ENCODE peak calls at places on chromosomes 7 and 10, in nine cellular contexts. B is lower lobe of right lung; S is left ventricle myocardium inferior; U is CD4-positive, alpha-beta memory T cell; G is AG04450; L is progenitor cell of endocrine pancreas; T is T-helper 2 cell; Z is NCI-H2029 treated with DMSO at 0.1 percent for 48 hours; C is globus pallidus. W is an unnamed sample.

GRCh38 chr10:34570887-34571286 is 244.2 kb downstream of the PARD3 start:
- DNase-seq in B (no peak), S (no peak), U (no peak), G (no peak), L (no peak), T (no peak), Z (no peak), C (no peak), W (no peak)

GRCh38 chr7:6117533-6117932 is 86.4 kb downstream of the ANKRD61 start:
- DNase-seq in B (no peak), S (no peak), U (no peak), G (no peak), L (no peak), T (no peak), Z (no peak), C (no peak), W (no peak)

GRCh38 chr7:63114371-63114985 is 884.2 kb upstream of the ZNF722 start:
- DNase-seq in B (no peak), S (no peak), U (no peak), G (no peak), L (no peak), T (no peak), Z (no peak), C (no peak), W (no peak)

GRCh38 chr10:109203616-109204375 is 719.5 kb downstream of the XPNPEP1 start:
- DNase-seq in B (no peak), S (no peak), U (no peak), G (no peak), L (no peak), T (no peak), Z (no peak), C (no peak), W (no peak)

GRCh38 chr7:43072530-43072929 is 39.9 kb upstream of the HECW1 start:
- DNase-seq in B (no peak), S (no peak), U (no peak), G (no peak), L (no peak), T (no peak), Z (no peak), C (no peak), W (no peak)

GRCh38 chr10:52334595-52334994 is 20.5 kb downstream of the DKK1 start:
- DNase-seq in B (no peak), S (no peak), U (no peak), G (no peak), L (no peak), T (no peak), Z (no peak), C (no peak), W (no peak)

GRCh38 chr7:129438839-129439640 is 4.8 kb downstream of the STRIP2 start:
- DNase-seq in B (no peak), S (no peak), U (no peak), G (no peak), L (no peak), T (no peak), Z (no peak), C (no peak), W (no peak)

GRCh38 chr7:98551541-98552273 is 65.4 kb upstream of the NPTX2 start:
- DNase-seq in B (no peak), S (no peak), U (no peak), G (no peak), L (no peak), T (no peak), Z (no peak), C (no peak), W (no peak)

GRCh38 chr7:91692800-91693199 is 187.7 kb downstream of the MTERF1 start:
- DNase-seq in B (no peak), S (no peak), U (no peak), G (no peak), L (no peak), T (no peak), Z (no peak), C (peak), W (no peak)

GRCh38 chr10:3538291-3538849 is 246.6 kb downstream of the KLF6 start:
- DNase-seq in B (no peak), S (no peak), U (no peak), G (no peak), L (no peak), T (no peak), Z (peak), C (no peak), W (no peak)

W was measured in immature natural killer cell.